ENCODE peak calls at places on chromosomes 12 and 14, in five cellular contexts. B is adrenal gland, H is suprapubic skin, F is GM23338, U is lower lobe of right lung. A is an unnamed sample. For H3K4me1, the result is how much of the 10 kb centered on the place peaks cover.

GRCh38 chr12:121811434-121812319 is 7.9 kb downstream of the SETD1B start:
- DNase-seq in B (peak), U (peak), F (peak), H (peak), A (peak)

GRCh38 chr12:122230798-122231197 is 4.9 kb upstream of the DIABLO start:
- DNase-seq in B (no peak), H (no peak), U (no peak), F (no peak), A (no peak)

GRCh38 chr14:58299665-58300202 is 1.4 kb downstream of the ARID4A start:
- DNase-seq in U (no peak), H (no peak), F (peak), B (no peak), A (no peak)

GRCh38 chr14:38536376-38537038 is 280.6 kb upstream of the CLEC14A start:
- DNase-seq in F (peak), U (no peak), B (no peak), H (no peak), A (no peak)

GRCh38 chr14:103103461-103104388 is 9.2 kb downstream of the EXOC3L4 start:
- DNase-seq in H (no peak), B (peak), U (peak), F (peak), A (no peak)

GRCh38 chr12:52356031-52356761 is 11.1 kb downstream of the KRT85 start:
- DNase-seq in F (no peak), H (no peak), B (no peak), U (no peak), A (no peak)

GRCh38 chr12:124764870-124765570 is 98.6 kb downstream of the SCARB1 start:
- DNase-seq in B (no peak), H (no peak), F (no peak), U (no peak), A (no peak)

GRCh38 chr14:61564623-61565091 is 130.7 kb upstream of the HIF1A start:
- DNase-seq in H (no peak), U (no peak), B (no peak), F (peak), A (no peak)

GRCh38 chr12:116954700-116955381 is 44.1 kb downstream of the FBXW8 start:
- DNase-seq in F (no peak), U (peak), H (no peak), B (peak), A (peak)

GRCh38 chr12:98758331-98758730 is 113.2 kb downstream of the APAF1 start:
- DNase-seq in F (no peak), B (peak), U (no peak), H (no peak), A (peak)

GRCh38 chr14:32167907-32168306 is 33.9 kb upstream of the RNU6-7 start:
- DNase-seq in H (no peak), F (no peak), U (no peak), B (no peak), A (no peak)

GRCh38 chr12:114328292-114328691 is 77.7 kb downstream of the TBX5 start:
- DNase-seq in F (no peak), H (no peak), U (no peak), B (no peak), A (no peak)

GRCh38 chr14:58572092-58572853 is 65.5 kb upstream of the DACT1 start:
- DNase-seq in H (no peak), B (no peak), U (no peak), F (no peak), A (no peak)

GRCh38 chr12:78898416-78898815 is 33.8 kb downstream of the SYT1 start:
- DNase-seq in U (no peak), F (no peak), H (no peak), B (peak), A (peak)

GRCh38 chr12:18502422-18502821 is 235.4 kb downstream of the PLCZ1 start:
- DNase-seq in F (no peak), H (no peak), B (no peak), U (no peak), A (no peak)

GRCh38 chr12:83465632-83466031 is 778.9 kb downstream of the TMTC2 start:
- DNase-seq in B (no peak), U (no peak), F (no peak), H (no peak), A (no peak)

GRCh38 chr14:38716871-38717270 is 386.2 kb downstream of the SEC23A start:
- DNase-seq in H (no peak), F (no peak), B (no peak), U (no peak), A (no peak)

GRCh38 chr12:130253866-130254265 is 83.8 kb upstream of the PIWIL1 start:
- DNase-seq in B (no peak), H (no peak), F (no peak), U (no peak), A (no peak)

GRCh38 chr14:64060648-64061096 is 207.9 kb downstream of the SYNE2 start:
- DNase-seq in F (peak), U (no peak), B (no peak), H (no peak), A (no peak)

GRCh38 chr14:91246051-91246852 is 1.7 kb upstream of the GPR68 start:
- DNase-seq in U (peak), F (no peak), B (no peak), H (no peak), A (no peak)

GRCh38 chr12:27334052-27334720 is 1.6 kb downstream of the BMAL2 start:
- DNase-seq in H (no peak), U (no peak), F (no peak), B (no peak), A (no peak)

GRCh38 chr14:74620497-74620921 is 8.5 kb upstream of the LTBP2 start:
- DNase-seq in H (no peak), B (no peak), F (no peak), U (no peak), A (no peak)

GRCh38 chr12:12585115-12585862 is 22.6 kb upstream of the DUSP16 start:
- DNase-seq in B (peak), F (peak), H (no peak), U (no peak), A (no peak)

GRCh38 chr12:2169489-2169888 is 116.7 kb downstream of the CACNA1C start:
- DNase-seq in H (no peak), B (no peak), F (no peak), U (no peak), A (no peak)

GRCh38 chr14:42469637-42470426 is 863.2 kb downstream of the LRFN5 start:
- DNase-seq in H (no peak), U (no peak), B (no peak), F (no peak), A (no peak)

GRCh38 chr12:65362231-65362630 is 83.7 kb downstream of the MSRB3 start:
- DNase-seq in F (no peak), U (no peak), H (no peak), B (no peak), A (no peak)

GRCh38 chr12:51488281-51488680 is 63.6 kb downstream of the SLC4A8 start:
- DNase-seq in H (no peak), B (no peak), F (no peak), U (no peak), A (no peak)

DNA sequence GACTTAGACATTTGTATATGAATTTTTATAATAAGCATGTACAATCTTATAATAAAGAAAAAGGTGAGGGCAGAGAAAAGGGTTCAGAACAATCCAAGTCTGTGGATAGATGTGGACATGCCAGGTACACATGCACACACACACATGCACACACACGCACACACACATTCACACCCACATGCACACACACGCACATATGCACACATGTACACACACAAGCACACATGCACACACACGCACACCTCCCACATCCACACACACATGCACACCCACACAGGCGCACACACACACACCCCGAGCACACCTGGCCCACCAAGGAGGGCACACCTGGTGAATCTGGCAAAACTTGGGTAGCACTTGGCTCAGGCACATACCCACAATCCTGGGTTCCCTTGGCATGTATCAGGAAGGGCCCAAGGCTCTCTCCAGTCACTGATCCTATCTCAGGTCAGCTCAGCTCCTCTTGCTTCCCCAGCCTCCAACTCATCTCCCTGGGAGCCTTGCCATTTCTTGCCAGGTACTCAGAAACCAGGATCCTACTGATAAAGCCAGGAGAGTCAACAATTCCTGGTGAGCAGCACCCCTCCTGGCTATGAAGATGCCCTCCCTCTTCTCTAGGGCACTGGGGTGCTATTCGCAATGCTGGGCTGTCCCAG is 18.6 kb upstream of the TMEM106C start:
- DNase-seq in U (no peak), F (no peak), H (no peak), B (no peak), A (no peak)
- H3K4me1 ChIP-seq in U (under half), F (under half), H (under half), B (under half), A (under half)

GRCh38 chr14:24141030-24141880 is at the start of gene EMC9:
- DNase-seq in B (peak), U (peak), H (peak), F (peak), A (peak)
- H3K4me1 ChIP-seq in B (under half), U (half or more), H (half or more), F (under half), A (under half)

DNA sequence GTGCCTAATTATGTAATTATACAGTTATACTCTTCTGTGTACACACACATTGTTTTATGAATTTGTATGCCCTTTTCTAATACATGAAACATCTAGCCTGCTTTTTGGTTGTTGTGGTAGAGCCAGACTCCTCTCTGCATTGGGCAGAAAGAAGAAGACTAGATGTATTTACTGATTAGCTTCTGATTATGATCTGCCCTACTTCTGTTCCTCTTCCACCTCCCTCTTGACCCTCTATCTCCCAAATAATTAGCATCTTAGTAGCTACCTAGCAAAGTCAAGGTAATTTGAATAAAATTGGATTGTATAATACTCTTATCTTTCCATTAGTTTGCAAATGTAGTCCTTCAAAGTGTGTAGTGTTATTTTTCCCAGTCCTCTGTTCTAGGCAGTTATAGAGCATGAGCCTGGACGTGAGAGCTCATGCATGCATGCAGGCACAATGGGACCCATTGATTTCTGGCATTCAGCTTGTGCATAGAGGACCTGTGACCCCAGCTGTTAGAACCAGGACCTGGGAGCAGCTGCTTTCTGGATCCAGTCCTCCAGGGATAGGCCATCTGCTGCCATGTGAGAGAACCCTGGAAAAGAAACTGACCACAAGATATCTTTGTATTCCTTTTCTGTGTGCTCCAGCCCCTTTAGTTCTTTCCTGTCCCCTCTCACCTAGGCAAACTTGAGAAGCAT is 76.7 kb downstream of the SUSD6 start:
- DNase-seq in H (no peak), F (no peak), B (no peak), U (no peak), A (no peak)
- H3K4me1 ChIP-seq in H (half or more), F (under half), B (under half), U (half or more), A (under half)

DNA sequence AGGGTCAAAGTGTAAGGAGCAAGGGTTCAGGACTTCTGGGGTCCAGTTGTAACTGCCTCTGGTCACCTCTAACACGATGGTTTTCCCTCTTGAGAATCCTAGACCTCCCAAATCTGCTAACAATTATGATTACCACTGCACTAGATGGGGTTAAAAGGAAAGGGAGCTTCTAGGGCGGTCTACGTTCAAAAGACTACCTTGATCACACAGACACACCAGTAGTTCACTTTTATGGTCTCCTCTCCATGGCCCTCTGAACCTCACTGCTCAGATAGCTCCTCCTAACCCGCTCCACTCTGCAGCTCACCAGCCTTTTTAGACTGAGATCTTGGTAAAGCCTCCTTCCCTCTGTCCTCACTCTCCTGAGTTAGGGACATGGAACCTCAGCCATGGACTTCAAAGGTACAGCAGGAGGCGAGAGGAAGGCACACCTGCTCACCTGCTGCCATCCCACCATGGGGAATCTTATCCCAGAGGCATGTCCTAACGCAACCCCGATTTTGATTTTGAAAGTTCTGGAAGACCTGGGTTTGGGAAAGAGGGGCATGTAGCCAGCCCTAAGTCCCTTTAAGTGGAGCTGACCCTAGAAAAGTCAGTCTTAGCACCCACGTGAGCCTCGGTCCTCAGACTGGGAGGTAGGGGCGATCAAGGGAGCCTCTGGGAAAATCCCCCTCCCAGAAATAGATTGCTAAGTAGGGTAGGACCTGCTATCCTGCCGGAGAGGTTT is 1.4 kb downstream of the ZNF219 start:
- DNase-seq in H (no peak), F (peak), B (no peak), U (no peak), A (no peak)
- H3K4me1 ChIP-seq in H (half or more), F (under half), B (under half), U (under half), A (under half)

GRCh38 chr12:132508248-132508740 is 18.3 kb downstream of the FBRSL1 start:
- DNase-seq in B (no peak), H (no peak), U (no peak), F (no peak), A (no peak)

GRCh38 chr12:132507656-132508055 is 17.7 kb downstream of the FBRSL1 start:
- DNase-seq in U (no peak), H (no peak), F (no peak), B (no peak), A (no peak)

GRCh38 chr12:132510111-132510724 is 20.3 kb downstream of the FBRSL1 start:
- DNase-seq in F (no peak), H (no peak), U (no peak), B (peak), A (no peak)

GRCh38 chr12:132510746-132511477 is 21.0 kb downstream of the FBRSL1 start:
- DNase-seq in F (no peak), H (no peak), U (no peak), B (no peak), A (no peak)

DNA sequence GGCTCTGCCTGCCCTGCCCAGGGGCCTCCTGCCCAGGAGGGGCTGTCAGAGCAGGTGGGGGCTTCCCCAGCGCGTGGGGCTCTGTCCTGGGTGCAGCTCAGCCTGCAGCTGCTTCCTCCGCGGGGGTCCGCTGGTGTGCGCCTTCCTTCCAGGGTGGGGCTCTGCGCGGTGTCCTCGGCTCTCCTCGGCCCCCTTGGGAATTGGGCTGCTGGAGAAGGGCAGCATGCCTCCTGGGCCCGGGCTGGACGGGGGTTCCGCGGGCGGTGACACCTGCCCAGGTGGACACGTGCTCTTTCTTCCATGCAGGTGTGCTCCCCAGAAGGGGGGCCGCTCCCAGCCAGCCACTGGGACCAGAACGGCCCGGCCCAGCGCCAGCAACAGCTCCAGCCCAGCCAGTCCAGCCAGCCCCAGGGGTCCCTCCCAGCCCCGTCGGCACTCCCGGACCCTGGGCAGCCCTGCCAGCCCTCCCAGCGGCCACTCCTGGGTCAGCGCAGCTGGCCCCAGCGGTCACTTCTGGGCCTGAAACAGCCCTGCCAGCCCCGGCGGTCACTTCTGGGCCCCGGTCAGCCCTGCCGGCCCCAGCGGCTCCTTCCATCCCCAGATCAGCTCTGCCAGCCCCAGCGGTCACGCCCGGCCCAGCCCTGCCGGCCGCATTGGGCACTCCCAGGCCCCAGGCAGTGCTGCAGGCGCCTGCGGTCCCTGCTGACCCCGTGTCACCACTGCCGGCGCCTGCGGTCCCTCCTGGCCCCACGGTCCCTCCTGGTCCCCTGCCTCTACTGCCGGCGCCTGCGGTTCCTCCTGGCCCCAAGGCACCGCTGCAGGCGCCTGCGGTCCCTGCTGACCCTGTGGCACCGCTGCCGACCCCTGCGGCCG is 19.1 kb downstream of the FBRSL1 start:
- DNase-seq in U (no peak), B (no peak), H (no peak), F (no peak), A (no peak)
- H3K4me1 ChIP-seq in U (under half), B (under half), H (under half), F (under half), A (under half)

A was measured in ovary.